ENCODE peak calls at places on chromosomes 4 and X, in four cellular contexts. M is tibial artery; Q is CD4-positive, alpha-beta T cell; Y is B cell. A is an unnamed sample.
A peak's percentile ranks its signal among the peaks of the same experiment; 100 is the strongest.

GRCh38 chrX:2650865-2651264 is 40.2 kb upstream of the CD99 start:
- DNase-seq in Q (no peak), Y (no peak), M (no peak), A (no peak)

GRCh38 chrX:104130808-104131207 is 18.5 kb downstream of the ZCCHC18 start:
- DNase-seq in Y (no peak), Q (no peak), M (no peak), A (no peak)

GRCh38 chr4:16196482-16197393 is 29.5 kb downstream of the TAPT1 start:
- DNase-seq in M (no peak), Y (peak; percentile 50), Q (no peak), A (no peak)

GRCh38 chr4:99404595-99405287 is 30.4 kb downstream of the ADH7 start:
- DNase-seq in Y (no peak), M (no peak), Q (no peak), A (no peak)

GRCh38 chrX:73851014-73852009 is 288.3 kb downstream of the CHIC1 start:
- DNase-seq in Q (no peak), M (no peak), Y (no peak), A (no peak)

GRCh38 chr4:102825261-102826071 is 1.9 kb downstream of the UBE2D3 start:
- DNase-seq in Y (no peak), Q (peak; percentile 10), M (no peak), A (no peak)

GRCh38 chr4:24659241-24659961 is 75.0 kb upstream of the DHX15 start:
- DNase-seq in Y (no peak), Q (no peak), M (no peak), A (no peak)

GRCh38 chrX:154775611-154776349 is 13.1 kb downstream of the DKC1 start:
- DNase-seq in Q (no peak), M (no peak), Y (no peak), A (no peak)

GRCh38 chr4:22521240-22521639 is 5.4 kb upstream of the ADGRA3 start:
- DNase-seq in Q (no peak), M (no peak), Y (no peak), A (no peak)

GRCh38 chr4:1055721-1056590 is 44.5 kb downstream of the FGFRL1 start:
- DNase-seq in Q (peak; percentile 83), M (peak; percentile 48), Y (peak; percentile 90), A (peak; percentile 86)

GRCh38 chr4:35520059-35520458 is 724.3 kb downstream of the ARAP2 start:
- DNase-seq in M (no peak), Y (no peak), Q (no peak), A (no peak)

GRCh38 chr4:155973639-155974475 is 20.2 kb upstream of the CTSO start:
- DNase-seq in M (no peak), Y (no peak), Q (no peak), A (no peak)

GRCh38 chr4:24070117-24070516 is 180.3 kb upstream of the PPARGC1A start:
- DNase-seq in Q (no peak), M (no peak), Y (no peak), A (no peak)

GRCh38 chrX:136262812-136263315 is 11.7 kb upstream of the MAP7D3 start:
- DNase-seq in Y (no peak), Q (no peak), M (no peak), A (no peak)

GRCh38 chrX:24285082-24285481 is 28.8 kb downstream of the SUPT20HL2 start:
- DNase-seq in Y (no peak), M (no peak), Q (no peak), A (no peak)

GRCh38 chrX:15749642-15750610 is 11.9 kb downstream of the CA5B start:
- DNase-seq in Y (peak; percentile 47), M (peak; percentile 68), Q (peak; percentile 12), A (no peak)

GRCh38 chrX:1390621-1391369 is 1.1 kb downstream of the SLC25A6 start:
- DNase-seq in M (peak; percentile 68), Y (no peak), Q (no peak), A (no peak)

GRCh38 chr4:1512738-1513660 is 106.8 kb upstream of the NKX1-1 start:
- DNase-seq in Q (peak; percentile 42), Y (no peak), M (no peak), A (peak; percentile 37)

GRCh38 chr4:36285784-36286480 is 4.5 kb downstream of the DTHD1 start:
- DNase-seq in M (no peak), Q (peak; percentile 43), Y (peak; percentile 53), A (peak; percentile 39)

GRCh38 chrX:144586756-144587155 is 660.5 kb upstream of the SPANXN1 start:
- DNase-seq in Y (no peak), M (no peak), Q (no peak), A (no peak)

GRCh38 chrX:151634937-151635336 is 60.3 kb upstream of the PRRG3 start:
- DNase-seq in M (no peak), Y (no peak), Q (no peak), A (no peak)
- TF ChIP-seq CTCF in M (no peak), Y (no peak), Q (no peak), A (no peak)

GRCh38 chrX:110703641-110704040 is 92.0 kb downstream of the CHRDL1 start:
- DNase-seq in Y (no peak), M (no peak), Q (no peak), A (no peak)

DNA sequence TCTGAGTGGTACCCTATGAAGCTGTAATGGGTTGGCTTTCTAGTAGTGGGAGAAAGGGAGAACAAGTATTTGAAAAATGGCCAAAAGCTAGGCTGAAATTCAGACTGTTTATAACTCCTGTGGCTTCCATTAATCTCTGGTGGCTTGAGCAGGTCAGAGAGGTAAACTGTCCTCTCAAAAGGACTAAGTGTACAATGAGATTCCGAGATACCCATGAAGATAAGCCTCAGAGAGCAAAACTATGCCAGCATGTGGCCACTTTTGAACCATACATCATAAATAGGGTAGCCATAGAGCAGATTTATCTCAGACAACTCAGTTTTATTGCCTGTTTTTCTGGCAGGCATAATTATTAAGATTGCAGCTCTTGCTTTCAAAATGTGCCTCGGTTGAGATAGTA is 89.2 kb downstream of the CHRDL1 start:
- DNase-seq in Y (no peak), Q (no peak), M (no peak), A (no peak)
- TF ChIP-seq CTCF in Y (no peak), Q (no peak), M (no peak), A (no peak)

GRCh38 chrX:134287356-134287755 is 50.4 kb downstream of the CCDC160 start:
- DNase-seq in Y (no peak), M (no peak), Q (no peak), A (no peak)
- TF ChIP-seq CTCF in Y (no peak), M (no peak), Q (no peak), A (no peak)

GRCh38 chr4:7915875-7916242 is 23.8 kb downstream of the AFAP1 start:
- DNase-seq in Q (no peak), Y (no peak), M (no peak), A (no peak)

GRCh38 chr4:7912826-7913225 is 26.8 kb downstream of the AFAP1 start:
- DNase-seq in Y (no peak), Q (no peak), M (no peak), A (no peak)

GRCh38 chr4:7922466-7922865 is 17.2 kb downstream of the AFAP1 start:
- DNase-seq in M (no peak), Y (no peak), Q (no peak), A (no peak)

GRCh38 chr4:7918981-7919380 is 20.7 kb downstream of the AFAP1 start:
- DNase-seq in Q (no peak), Y (no peak), M (no peak), A (no peak)

DNA sequence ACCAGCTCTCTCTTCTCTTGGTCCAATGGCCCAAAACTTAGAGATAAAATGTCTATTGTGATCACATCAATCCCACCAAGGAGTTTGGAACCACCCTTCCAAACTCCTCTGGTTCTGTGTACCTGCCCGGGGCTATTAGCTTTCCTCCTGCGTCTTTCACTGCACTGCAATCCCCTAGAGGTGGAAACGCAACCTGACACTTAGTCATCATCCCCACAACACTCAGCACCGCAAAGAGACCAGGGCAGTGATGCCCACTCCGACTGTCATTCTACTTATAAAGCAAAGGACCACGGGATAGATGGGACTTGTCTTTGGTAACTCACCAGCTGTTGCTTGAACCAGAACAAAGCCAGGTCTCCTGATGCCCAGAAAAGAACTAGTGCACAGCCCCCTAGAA is 22.0 kb downstream of the AFAP1 start:
- DNase-seq in M (no peak), Q (no peak), Y (no peak), A (no peak)
- TF ChIP-seq CTCF in M (no peak), Q (no peak), Y (no peak), A (no peak)

DNA sequence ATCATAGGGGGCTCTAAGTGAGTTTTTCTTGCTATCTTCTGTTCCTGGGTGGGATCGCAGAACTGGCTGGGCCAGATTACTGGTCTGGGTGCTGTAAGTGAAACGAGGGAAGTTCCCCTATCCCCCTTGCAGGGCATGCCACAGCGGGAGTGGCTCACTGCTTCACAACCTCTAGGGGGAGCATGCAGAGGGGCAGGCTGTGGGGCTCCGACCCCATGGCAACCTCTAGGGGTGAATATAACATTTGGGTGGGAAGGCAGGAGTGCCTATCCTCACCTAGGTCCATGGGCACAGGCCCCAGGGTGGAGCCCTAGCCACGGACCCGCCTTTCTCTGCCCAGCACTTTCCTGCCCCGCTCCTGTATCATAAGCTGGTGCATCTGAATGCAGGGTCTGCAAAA is 1.7 kb upstream of the RRAGB start:
- DNase-seq in Q (no peak), M (no peak), Y (no peak), A (no peak)
- TF ChIP-seq CTCF in Q (no peak), M (no peak), Y (no peak), A (no peak)

GRCh38 chr4:71254451-71255012 is 84.3 kb upstream of the SLC4A4 start:
- DNase-seq in Q (no peak), M (no peak), Y (no peak), A (no peak)
- TF ChIP-seq CTCF in Q (no peak), M (no peak), Y (no peak), A (no peak)

DNA sequence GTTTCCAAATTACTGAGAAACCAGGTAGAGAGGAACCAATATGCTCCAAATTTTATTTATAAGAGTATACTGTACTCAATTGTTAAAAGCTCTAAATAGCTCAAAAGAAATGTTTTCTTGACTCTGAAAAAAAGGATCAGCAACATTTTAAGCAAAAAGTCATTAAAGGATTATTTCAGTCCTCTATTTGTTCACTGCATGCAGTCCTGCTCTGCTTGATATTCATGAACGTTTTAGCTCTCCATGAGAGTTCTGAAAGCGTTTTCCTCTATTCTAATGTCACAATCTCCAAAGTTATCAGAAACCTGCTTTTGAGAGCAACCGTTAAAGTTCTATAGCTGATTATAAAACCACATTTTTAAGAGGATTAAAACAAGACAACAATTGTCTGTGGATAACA is 110.5 kb downstream of the APOOL start:
- DNase-seq in Y (no peak), M (no peak), Q (no peak), A (no peak)
- TF ChIP-seq CTCF in Y (no peak), M (no peak), Q (no peak), A (no peak)

DNA sequence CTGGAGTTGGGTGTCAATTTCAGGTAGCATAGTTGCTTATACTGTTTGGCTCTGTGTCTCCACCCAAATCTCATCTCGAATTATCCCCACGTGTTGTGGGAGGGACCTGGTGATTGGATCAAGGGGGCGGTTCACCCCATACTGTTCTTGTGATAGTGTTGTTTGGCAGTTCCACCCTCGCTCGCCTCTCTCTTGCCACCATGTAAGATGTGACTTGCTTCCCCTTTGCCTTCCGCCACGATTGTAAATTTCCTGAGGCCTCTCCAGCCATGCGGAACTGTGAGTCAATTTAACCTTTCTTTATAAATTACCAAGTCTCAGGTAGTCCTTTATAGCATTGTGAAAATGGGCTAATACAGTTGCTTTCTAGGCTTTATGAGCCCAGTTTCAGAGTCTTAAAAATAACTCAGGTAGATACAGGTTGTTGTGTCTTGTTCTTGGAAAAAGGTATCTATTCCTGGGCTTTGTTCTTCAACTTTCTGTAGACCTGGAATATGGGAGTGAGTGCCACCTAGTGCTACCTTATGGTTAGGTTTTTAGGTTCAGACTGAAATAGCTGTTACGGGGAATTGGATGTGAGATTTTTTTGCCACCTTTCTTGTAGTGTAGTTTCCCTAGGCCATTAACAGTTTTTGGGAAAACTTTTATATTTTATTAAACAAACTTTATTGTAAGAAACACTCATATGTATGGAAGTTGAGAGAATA is 15.6 kb downstream of the PGK1 start:
- DNase-seq in M (no peak), Q (no peak), Y (no peak), A (no peak)
- TF ChIP-seq CTCF in M (no peak), Q (no peak), Y (no peak), A (no peak)